ENCODE peak calls at places on chromosomes 13 and 19, in six cellular contexts. N is NCI-H748 treated with DMSO at 0.1 percent for 48 hours, X is GM10248, I is GM03348, B is T-cell, E is BJ. Y is an unnamed sample.
A peak's percentile ranks its signal among the peaks of the same experiment; 100 is the strongest.

GRCh38 chr13:41827507-41828213 is 133.2 kb downstream of the VWA8 start:
- DNase-seq in B (no peak), N (no peak), I (peak; percentile 80), E (peak; percentile 86), X (no peak), Y (no peak)

GRCh38 chr13:98878421-98879126 is 99.3 kb downstream of the DOCK9 start:
- DNase-seq in I (no peak), X (no peak), E (no peak), N (no peak), B (no peak), Y (no peak)

GRCh38 chr13:93535256-93535655 is 308.6 kb downstream of the GPC6 start:
- DNase-seq in E (no peak), I (peak; percentile 54), N (no peak), B (no peak), X (no peak), Y (no peak)

GRCh38 chr13:80074143-80074752 is 266.7 kb downstream of the SPRY2 start:
- DNase-seq in I (no peak), X (no peak), E (no peak), B (no peak), N (no peak), Y (no peak)

GRCh38 chr13:24616514-24616913 is 63.7 kb upstream of the ATP12A start:
- DNase-seq in N (no peak), I (no peak), X (no peak), E (no peak), B (no peak), Y (no peak)

GRCh38 chr13:47719164-47719563 is 281.9 kb downstream of the SUCLA2 start:
- DNase-seq in N (no peak), I (no peak), E (no peak), B (no peak), X (no peak), Y (no peak)

GRCh38 chr13:43487885-43488284 is 298.9 kb downstream of the ENOX1 start:
- DNase-seq in E (no peak), I (no peak), N (no peak), B (no peak), X (no peak), Y (no peak)

GRCh38 chr19:50877338-50877737 is 4.1 kb downstream of the KLK2 start:
- DNase-seq in E (no peak), I (no peak), X (no peak), B (no peak), N (no peak), Y (no peak)

GRCh38 chr13:88074794-88075509 is 403.8 kb downstream of the SLITRK5 start:
- DNase-seq in E (no peak), I (no peak), X (no peak), N (no peak), B (no peak), Y (no peak)

GRCh38 chr13:42892760-42893159 is 99.3 kb downstream of the EPSTI1 start:
- DNase-seq in N (no peak), B (no peak), E (no peak), I (peak; percentile 58), X (no peak), Y (no peak)

GRCh38 chr19:48938256-48938655 is 4.8 kb downstream of the DHDH start:
- DNase-seq in B (no peak), I (no peak), N (no peak), E (no peak), X (no peak), Y (no peak)

GRCh38 chr13:27979001-27979643 is 9.4 kb downstream of the URAD start:
- DNase-seq in I (no peak), E (no peak), N (no peak), X (no peak), B (no peak), Y (no peak)

GRCh38 chr19:33434886-33435705 is 61.6 kb downstream of the CEBPG start:
- DNase-seq in B (no peak), X (no peak), I (peak; percentile 58), E (no peak), N (no peak), Y (no peak)

GRCh38 chr19:17580470-17581000 is 25.1 kb downstream of the COLGALT1 start:
- DNase-seq in X (no peak), E (no peak), N (no peak), B (no peak), I (no peak), Y (no peak)

GRCh38 chr13:59951011-59951410 is 212.7 kb downstream of the DIAPH3 start:
- DNase-seq in I (no peak), E (no peak), B (no peak), X (no peak), N (no peak), Y (no peak)

GRCh38 chr19:11067356-11068113 is 21.7 kb upstream of the LDLR start:
- DNase-seq in N (no peak), B (no peak), E (no peak), I (no peak), X (no peak), Y (no peak)

GRCh38 chr13:36904219-36904618 is 15.8 kb downstream of the SMAD9 start:
- DNase-seq in N (peak; percentile 99), B (no peak), E (no peak), X (no peak), I (no peak), Y (no peak)

GRCh38 chr19:31261651-31262331 is 87.4 kb downstream of the TSHZ3 start:
- DNase-seq in I (peak; percentile 47), B (no peak), E (no peak), N (no peak), X (no peak), Y (no peak)

GRCh38 chr13:49636705-49637104 is 8.4 kb downstream of the ARL11 start:
- DNase-seq in X (no peak), N (no peak), B (no peak), I (no peak), E (no peak), Y (no peak)

GRCh38 chr19:13611596-13611995 is 105.3 kb upstream of the CACNA1A start:
- DNase-seq in N (no peak), X (no peak), E (no peak), I (no peak), B (no peak), Y (no peak)

GRCh38 chr13:24747248-24748151 is 16.5 kb upstream of the RNF17 start:
- DNase-seq in E (no peak), X (no peak), B (no peak), I (no peak), N (peak; percentile 36), Y (no peak)

GRCh38 chr13:21060827-21061076 is 634 bp downstream of the LATS2 start:
- DNase-seq in X (no peak), E (no peak), I (no peak), N (no peak), B (no peak), Y (no peak)

GRCh38 chr13:111790621-111791020 is 276.3 kb upstream of the SOX1 start:
- DNase-seq in X (no peak), N (no peak), E (no peak), I (no peak), B (no peak), Y (no peak)

GRCh38 chr19:29697523-29698261 is 17.4 kb downstream of the C19orf12 start:
- DNase-seq in I (no peak), N (no peak), B (no peak), X (no peak), E (no peak), Y (no peak)

GRCh38 chr13:72041165-72041564 is 174.2 kb upstream of the DACH1 start:
- DNase-seq in X (no peak), E (no peak), I (no peak), B (no peak), N (no peak), Y (no peak)

GRCh38 chr19:45477713-45478453 is 10.1 kb downstream of the FOSB start:
- DNase-seq in I (no peak), B (no peak), N (peak; percentile 86), X (no peak), E (no peak), Y (no peak)

GRCh38 chr19:44548736-44549135 is 19.3 kb upstream of the CEACAM20 start:
- DNase-seq in X (no peak), E (no peak), N (no peak), I (peak; percentile 25), B (no peak), Y (no peak)

GRCh38 chr19:13929956-13930355 is 8.3 kb downstream of the PODNL1 start:
- DNase-seq in E (no peak), B (no peak), N (no peak), I (peak; percentile 4), X (no peak), Y (no peak)

GRCh38 chr19:44367024-44367423 is 10.5 kb upstream of the ZNF112 start:
- DNase-seq in E (no peak), N (no peak), B (no peak), X (no peak), I (no peak), Y (no peak)

GRCh38 chr13:66899955-66900354 is 330.2 kb downstream of the PCDH9 start:
- DNase-seq in I (no peak), N (no peak), X (no peak), B (no peak), E (no peak), Y (no peak)

GRCh38 chr19:28701491-28701890 is 511.5 kb downstream of the UQCRFS1 start:
- DNase-seq in N (no peak), B (no peak), X (no peak), I (no peak), E (peak; percentile 84), Y (no peak)

GRCh38 chr19:46524272-46524671 is 28.6 kb upstream of the PNMA8B start:
- DNase-seq in N (no peak), B (no peak), I (no peak), X (no peak), E (no peak), Y (no peak)

GRCh38 chr13:95356916-95357315 is 55.7 kb upstream of the ABCC4 start:
- DNase-seq in E (no peak), B (no peak), I (no peak), X (no peak), N (no peak), Y (no peak)

GRCh38 chr19:30564551-30565011 is 192.4 kb downstream of the ZNF536 start:
- DNase-seq in I (no peak), E (no peak), B (no peak), N (no peak), X (no peak), Y (no peak)

GRCh38 chr13:99404005-99404755 is 97.0 kb upstream of the GPR183 start:
- DNase-seq in B (no peak), E (no peak), N (no peak), I (no peak), X (no peak), Y (no peak)

GRCh38 chr13:48320906-48321510 is 17.5 kb downstream of the RB1 start:
- DNase-seq in X (no peak), N (no peak), E (no peak), I (no peak), B (no peak), Y (peak; percentile 35)

GRCh38 chr13:44412341-44412935 is 38.8 kb downstream of the SERP2 start:
- DNase-seq in N (no peak), I (no peak), E (no peak), X (no peak), B (no peak), Y (no peak)

GRCh38 chr19:2561895-2562294 is 86.0 kb downstream of the GADD45B start:
- DNase-seq in I (no peak), B (peak; percentile 74), X (peak; percentile 87), E (no peak), N (no peak), Y (no peak)

GRCh38 chr13:101706651-101707050 is 254.2 kb downstream of the ITGBL1 start:
- DNase-seq in X (no peak), E (peak; percentile 60), I (peak; percentile 87), B (no peak), N (no peak), Y (no peak)

Y was measured in erythroblast.